ENCODE peak calls at places on chromosomes 7 and 10, in six cellular contexts. One of them, this sample, is unnamed.

GRCh38 chr7:1317654-1318450 is 85.2 kb downstream of the UNCX start:
- DNase-seq in mammary epithelial cell: no peak
- DNase-seq in uterus: no peak
- DNase-seq in psoas muscle: no peak
- DNase-seq in AG09309: no peak
- DNase-seq in endothelial cell: no peak
- DNase-seq in this sample: no peak

GRCh38 chr10:108582888-108583287 is 1340.4 kb downstream of the XPNPEP1 start:
- DNase-seq in AG09309: no peak
- DNase-seq in psoas muscle: no peak
- DNase-seq in endothelial cell: no peak
- DNase-seq in mammary epithelial cell: no peak
- DNase-seq in uterus: no peak
- DNase-seq in this sample: no peak

GRCh38 chr7:122219253-122219865 is 75.3 kb upstream of the AASS start:
- DNase-seq in uterus: no peak
- DNase-seq in psoas muscle: no peak
- DNase-seq in endothelial cell: no peak
- DNase-seq in mammary epithelial cell: peak; percentile 3
- DNase-seq in AG09309: no peak
- DNase-seq in this sample: no peak

GRCh38 chr10:3407208-3407607 is 234.6 kb upstream of the PITRM1 start:
- DNase-seq in psoas muscle: no peak
- DNase-seq in mammary epithelial cell: no peak
- DNase-seq in uterus: no peak
- DNase-seq in AG09309: no peak
- DNase-seq in endothelial cell: no peak
- DNase-seq in this sample: no peak

GRCh38 chr7:49781996-49782395 is 8.6 kb downstream of the VWC2 start:
- DNase-seq in uterus: no peak
- DNase-seq in mammary epithelial cell: no peak
- DNase-seq in AG09309: no peak
- DNase-seq in psoas muscle: no peak
- DNase-seq in endothelial cell: no peak
- DNase-seq in this sample: no peak

GRCh38 chr10:36236931-36237330 is 594.8 kb upstream of the FZD8 start:
- DNase-seq in psoas muscle: no peak
- DNase-seq in uterus: no peak
- DNase-seq in endothelial cell: no peak
- DNase-seq in mammary epithelial cell: peak; percentile 28
- DNase-seq in AG09309: no peak
- DNase-seq in this sample: no peak

GRCh38 chr10:91190876-91191580 is 29.4 kb upstream of the PCGF5 start:
- DNase-seq in mammary epithelial cell: peak; percentile 31
- DNase-seq in psoas muscle: no peak
- DNase-seq in endothelial cell: no peak
- DNase-seq in uterus: no peak
- DNase-seq in AG09309: no peak
- DNase-seq in this sample: no peak

GRCh38 chr10:73857446-73857845 is 16.9 kb downstream of the CAMK2G start:
- DNase-seq in uterus: no peak
- DNase-seq in endothelial cell: no peak
- DNase-seq in psoas muscle: no peak
- DNase-seq in AG09309: no peak
- DNase-seq in mammary epithelial cell: peak; percentile 62
- DNase-seq in this sample: no peak

GRCh38 chr7:92276486-92276885 is 30.7 kb downstream of the ANKIB1 start:
- DNase-seq in uterus: no peak
- DNase-seq in AG09309: no peak
- DNase-seq in endothelial cell: no peak
- DNase-seq in mammary epithelial cell: no peak
- DNase-seq in psoas muscle: no peak
- DNase-seq in this sample: no peak

GRCh38 chr10:12628964-12629766 is 279.8 kb downstream of the CAMK1D start:
- DNase-seq in AG09309: no peak
- DNase-seq in mammary epithelial cell: no peak
- DNase-seq in psoas muscle: no peak
- DNase-seq in endothelial cell: no peak
- DNase-seq in uterus: no peak
- DNase-seq in this sample: no peak

GRCh38 chr10:17227367-17228080 is 517 bp upstream of the VIM start:
- DNase-seq in psoas muscle: no peak
- DNase-seq in AG09309: no peak
- DNase-seq in mammary epithelial cell: no peak
- DNase-seq in uterus: no peak
- DNase-seq in endothelial cell: no peak
- DNase-seq in this sample: no peak
- TF ChIP-seq CTCF in psoas muscle: peak; percentile 43
- TF ChIP-seq CTCF in AG09309: peak; percentile 44
- TF ChIP-seq CTCF in mammary epithelial cell: peak; percentile 28
- TF ChIP-seq CTCF in uterus: peak; percentile 54
- TF ChIP-seq CTCF in endothelial cell: peak; percentile 91
- TF ChIP-seq CTCF in this sample: peak; percentile 80

DNA sequence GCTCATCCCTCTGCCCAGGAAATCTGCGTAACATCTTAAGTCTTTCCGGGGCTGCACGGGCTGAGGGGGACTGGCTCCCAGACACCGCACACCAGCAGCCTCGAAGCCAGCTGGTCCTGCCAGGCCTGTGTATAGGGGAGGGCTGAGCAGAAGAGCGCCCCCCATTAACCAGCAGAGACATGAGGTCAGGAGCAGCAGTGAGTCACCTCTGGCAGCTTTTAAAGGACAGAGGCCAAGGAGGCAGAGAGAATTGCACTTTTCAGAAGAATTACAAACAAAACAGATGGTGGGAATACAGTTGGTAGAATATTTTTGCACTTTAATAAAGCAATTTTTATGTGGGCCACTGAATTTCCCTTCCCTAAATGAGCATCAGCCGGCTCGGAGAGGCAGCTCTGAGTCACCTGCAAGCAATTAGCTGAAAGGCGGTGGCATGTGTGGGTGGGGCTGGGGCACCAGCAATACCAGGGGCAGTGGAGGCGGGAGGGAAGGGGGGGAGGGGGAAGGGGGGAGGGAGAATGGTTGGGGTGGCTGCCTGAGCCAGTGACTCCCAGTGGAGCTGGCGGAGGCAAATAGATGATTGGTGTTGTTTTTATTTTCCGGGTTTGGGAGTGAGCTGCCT is 39.1 kb downstream of the GOLGA7B start:
- DNase-seq in mammary epithelial cell: peak; percentile 82
- DNase-seq in endothelial cell: no peak
- DNase-seq in AG09309: peak; percentile 16
- DNase-seq in uterus: no peak
- DNase-seq in psoas muscle: no peak
- DNase-seq in this sample: no peak
- TF ChIP-seq CTCF in mammary epithelial cell: no peak
- TF ChIP-seq CTCF in endothelial cell: no peak
- TF ChIP-seq CTCF in AG09309: peak; percentile 18
- TF ChIP-seq CTCF in uterus: no peak
- TF ChIP-seq CTCF in psoas muscle: no peak
- TF ChIP-seq CTCF in this sample: peak; percentile 48

GRCh38 chr10:101094113-101094512 is 32.3 kb downstream of the KAZALD1 start:
- DNase-seq in mammary epithelial cell: no peak
- DNase-seq in psoas muscle: no peak
- DNase-seq in uterus: no peak
- DNase-seq in endothelial cell: no peak
- DNase-seq in AG09309: no peak
- DNase-seq in this sample: no peak

GRCh38 chr10:101097881-101098280 is 33.2 kb upstream of the TLX1 start:
- DNase-seq in AG09309: no peak
- DNase-seq in mammary epithelial cell: no peak
- DNase-seq in endothelial cell: no peak
- DNase-seq in psoas muscle: no peak
- DNase-seq in uterus: no peak
- DNase-seq in this sample: no peak

GRCh38 chr10:101096378-101096777 is 34.6 kb downstream of the KAZALD1 start:
- DNase-seq in uterus: no peak
- DNase-seq in psoas muscle: no peak
- DNase-seq in endothelial cell: no peak
- DNase-seq in AG09309: no peak
- DNase-seq in mammary epithelial cell: no peak
- DNase-seq in this sample: no peak

GRCh38 chr10:101092742-101093386 is 31.1 kb downstream of the KAZALD1 start:
- DNase-seq in endothelial cell: no peak
- DNase-seq in psoas muscle: no peak
- DNase-seq in mammary epithelial cell: no peak
- DNase-seq in uterus: no peak
- DNase-seq in AG09309: no peak
- DNase-seq in this sample: no peak

GRCh38 chr10:101095550-101096213 is 33.9 kb downstream of the KAZALD1 start:
- DNase-seq in AG09309: no peak
- DNase-seq in endothelial cell: peak; percentile 88
- DNase-seq in mammary epithelial cell: peak; percentile 82
- DNase-seq in psoas muscle: peak; percentile 60
- DNase-seq in uterus: no peak
- DNase-seq in this sample: no peak
- TF ChIP-seq CTCF in AG09309: peak; percentile 94
- TF ChIP-seq CTCF in endothelial cell: peak; percentile 75
- TF ChIP-seq CTCF in mammary epithelial cell: peak; percentile 95
- TF ChIP-seq CTCF in psoas muscle: peak; percentile 74
- TF ChIP-seq CTCF in uterus: peak; percentile 39
- TF ChIP-seq CTCF in this sample: peak; percentile 90

GRCh38 chr10:24834869-24835268 is 111.2 kb upstream of the ARHGAP21 start:
- DNase-seq in AG09309: no peak
- DNase-seq in mammary epithelial cell: no peak
- DNase-seq in psoas muscle: no peak
- DNase-seq in uterus: no peak
- DNase-seq in endothelial cell: no peak
- DNase-seq in this sample: no peak
- TF ChIP-seq CTCF in AG09309: no peak
- TF ChIP-seq CTCF in mammary epithelial cell: no peak
- TF ChIP-seq CTCF in psoas muscle: no peak
- TF ChIP-seq CTCF in uterus: no peak
- TF ChIP-seq CTCF in endothelial cell: no peak
- TF ChIP-seq CTCF in this sample: no peak

GRCh38 chr10:21334891-21335696 is 190.4 kb downstream of the SKIDA1 start:
- DNase-seq in AG09309: peak; percentile 64
- DNase-seq in psoas muscle: peak; percentile 72
- DNase-seq in endothelial cell: no peak
- DNase-seq in mammary epithelial cell: peak; percentile 89
- DNase-seq in uterus: peak; percentile 67
- DNase-seq in this sample: no peak

GRCh38 chr10:21337171-21337792 is 188.2 kb downstream of the SKIDA1 start:
- DNase-seq in uterus: no peak
- DNase-seq in endothelial cell: no peak
- DNase-seq in AG09309: no peak
- DNase-seq in psoas muscle: no peak
- DNase-seq in mammary epithelial cell: no peak
- DNase-seq in this sample: no peak

GRCh38 chr10:21330628-21331020 is 194.9 kb downstream of the SKIDA1 start:
- DNase-seq in endothelial cell: no peak
- DNase-seq in uterus: peak; percentile 29
- DNase-seq in AG09309: no peak
- DNase-seq in psoas muscle: no peak
- DNase-seq in mammary epithelial cell: no peak
- DNase-seq in this sample: no peak

GRCh38 chr10:21340341-21340740 is 185.1 kb downstream of the SKIDA1 start:
- DNase-seq in mammary epithelial cell: no peak
- DNase-seq in uterus: no peak
- DNase-seq in AG09309: no peak
- DNase-seq in psoas muscle: no peak
- DNase-seq in endothelial cell: no peak
- DNase-seq in this sample: no peak

GRCh38 chr10:21336476-21337170 is 188.9 kb downstream of the SKIDA1 start:
- DNase-seq in mammary epithelial cell: peak; percentile 90
- DNase-seq in endothelial cell: no peak
- DNase-seq in uterus: peak; percentile 53
- DNase-seq in AG09309: peak; percentile 74
- DNase-seq in psoas muscle: peak; percentile 44
- DNase-seq in this sample: no peak
- TF ChIP-seq CTCF in mammary epithelial cell: no peak
- TF ChIP-seq CTCF in endothelial cell: no peak
- TF ChIP-seq CTCF in uterus: no peak
- TF ChIP-seq CTCF in AG09309: no peak
- TF ChIP-seq CTCF in psoas muscle: no peak
- TF ChIP-seq CTCF in this sample: peak; percentile 44

GRCh38 chr7:80558116-80558515 is 46.3 kb upstream of the GNAT3 start:
- DNase-seq in mammary epithelial cell: no peak
- DNase-seq in uterus: no peak
- DNase-seq in endothelial cell: no peak
- DNase-seq in psoas muscle: no peak
- DNase-seq in AG09309: no peak
- DNase-seq in this sample: no peak

GRCh38 chr7:80565554-80565953 is 53.7 kb upstream of the GNAT3 start:
- DNase-seq in mammary epithelial cell: no peak
- DNase-seq in endothelial cell: no peak
- DNase-seq in uterus: no peak
- DNase-seq in psoas muscle: no peak
- DNase-seq in AG09309: no peak
- DNase-seq in this sample: no peak

DNA sequence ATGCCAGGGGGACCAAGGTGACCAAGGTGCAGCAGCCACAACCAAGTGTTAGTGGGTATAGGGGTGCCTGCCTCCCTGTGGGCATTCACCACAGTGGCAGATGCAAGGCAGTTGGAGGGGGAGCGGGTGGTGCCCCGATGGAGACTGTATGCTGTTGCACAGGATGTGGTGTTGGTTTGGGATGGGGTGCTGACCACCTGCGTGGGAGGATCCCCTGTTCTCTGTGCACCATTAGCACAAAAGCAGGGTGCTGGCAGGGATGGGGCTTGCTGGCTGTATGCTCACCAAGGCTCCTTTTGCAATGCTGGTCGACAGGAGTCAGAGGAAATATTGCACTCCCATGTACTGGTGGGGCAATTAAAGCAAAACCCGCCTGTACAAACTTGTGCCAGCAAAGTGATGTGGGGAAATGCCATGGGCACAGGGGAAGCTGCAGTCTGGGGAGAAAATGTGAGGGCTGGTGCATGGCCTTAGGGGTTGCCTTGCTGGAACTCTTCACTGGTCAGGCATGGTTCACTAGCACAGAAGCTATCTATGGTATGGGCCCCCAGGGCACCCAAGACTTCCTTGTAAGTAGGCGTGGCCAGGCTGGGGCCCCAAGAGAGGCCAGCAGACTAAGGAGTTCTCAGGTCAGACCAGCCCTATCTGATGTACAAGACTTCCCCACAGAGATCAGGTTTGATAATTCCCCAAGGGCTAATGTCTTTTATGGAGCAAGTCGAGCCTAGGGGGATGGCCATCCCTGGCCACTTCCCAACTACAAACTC is 51.9 kb upstream of the GNAT3 start:
- DNase-seq in endothelial cell: no peak
- DNase-seq in mammary epithelial cell: peak; percentile 45
- DNase-seq in psoas muscle: no peak
- DNase-seq in AG09309: no peak
- DNase-seq in uterus: no peak
- DNase-seq in this sample: peak; percentile 67
- TF ChIP-seq CTCF in endothelial cell: no peak
- TF ChIP-seq CTCF in mammary epithelial cell: no peak
- TF ChIP-seq CTCF in psoas muscle: no peak
- TF ChIP-seq CTCF in AG09309: no peak
- TF ChIP-seq CTCF in uterus: no peak
- TF ChIP-seq CTCF in this sample: no peak

GRCh38 chr10:95741807-95742528 is 14.0 kb upstream of the ENTPD1 start:
- DNase-seq in mammary epithelial cell: peak; percentile 12
- DNase-seq in psoas muscle: no peak
- DNase-seq in AG09309: no peak
- DNase-seq in endothelial cell: peak; percentile 53
- DNase-seq in uterus: peak; percentile 54
- DNase-seq in this sample: no peak
- TF ChIP-seq CTCF in mammary epithelial cell: no peak
- TF ChIP-seq CTCF in psoas muscle: no peak
- TF ChIP-seq CTCF in AG09309: no peak
- TF ChIP-seq CTCF in endothelial cell: no peak
- TF ChIP-seq CTCF in uterus: no peak
- TF ChIP-seq CTCF in this sample: peak; percentile 29